ENCODE peak calls at places on chromosome 18, in eight cellular contexts. Q is lower lobe of right lung, A is stomach, H is fibroblast of mammary gland, Z is nephron progenitor cell, T is psoas muscle, J is astrocyte, X is epithelial cell of esophagus. M is an unnamed sample.

GRCh38 chr18:33841221-33841967 is 263.4 kb downstream of the ASXL3 start:
- DNase-seq in Q (no peak), A (no peak), H (no peak), Z (no peak), T (no peak), J (no peak), X (no peak), M (no peak)

GRCh38 chr18:27959101-27959500 is 217.8 kb downstream of the CDH2 start:
- DNase-seq in Q (no peak), A (no peak), H (no peak), Z (no peak), T (no peak), J (no peak), X (no peak), M (no peak)

GRCh38 chr18:24413148-24413547 is 13.3 kb upstream of the IMPACT start:
- DNase-seq in Q (no peak), A (no peak), H (no peak), Z (no peak), T (no peak), J (no peak), X (peak), M (no peak)

GRCh38 chr18:11808001-11808855 is 43.0 kb upstream of the CHMP1B start:
- DNase-seq in Q (no peak), A (no peak), H (peak), Z (no peak), T (no peak), J (peak), X (peak), M (no peak)

GRCh38 chr18:35143615-35144596 is 96.9 kb upstream of the ZNF397 start:
- DNase-seq in Q (no peak), A (peak), H (peak), Z (peak), T (peak), J (peak), X (peak), M (no peak)

GRCh38 chr18:62347091-62347506 is 22.0 kb downstream of the TNFRSF11A start:
- DNase-seq in Q (no peak), A (no peak), H (no peak), Z (no peak), T (no peak), J (no peak), X (no peak), M (no peak)

GRCh38 chr18:69490813-69491212 is 90.1 kb downstream of the DOK6 start:
- DNase-seq in Q (no peak), A (no peak), H (peak), Z (no peak), T (no peak), J (peak), X (no peak), M (no peak)

GRCh38 chr18:10524507-10525425 is 1.1 kb upstream of the NAPG start:
- DNase-seq in Q (no peak), A (no peak), H (peak), Z (no peak), T (no peak), J (peak), X (peak), M (no peak)

GRCh38 chr18:77063256-77063655 is 69.3 kb downstream of the MBP start:
- DNase-seq in Q (peak), A (peak), H (peak), Z (no peak), T (no peak), J (peak), X (peak), M (peak)

GRCh38 chr18:68507781-68508180 is 207.1 kb downstream of the TMX3 start:
- DNase-seq in Q (no peak), A (no peak), H (peak), Z (no peak), T (no peak), J (peak), X (no peak), M (no peak)

GRCh38 chr18:21663615-21664014 is 41.0 kb downstream of the ABHD3 start:
- DNase-seq in Q (no peak), A (no peak), H (peak), Z (no peak), T (peak), J (no peak), X (no peak), M (no peak)

GRCh38 chr18:45320724-45321123 is 294.6 kb upstream of the SLC14A2 start:
- DNase-seq in Q (no peak), A (no peak), H (peak), Z (no peak), T (no peak), J (peak), X (no peak), M (no peak)

GRCh38 chr18:46660955-46661749 is 4.1 kb upstream of the LOXHD1 start:
- DNase-seq in Q (no peak), A (no peak), H (peak), Z (peak), T (no peak), J (peak), X (no peak), M (no peak)

GRCh38 chr18:22267697-22268096 is 98.3 kb downstream of the GATA6 start:
- DNase-seq in Q (no peak), A (no peak), H (peak), Z (no peak), T (no peak), J (no peak), X (no peak), M (no peak)

GRCh38 chr18:63438181-63438580 is 15.9 kb upstream of the VPS4B start:
- DNase-seq in Q (no peak), A (no peak), H (peak), Z (no peak), T (no peak), J (no peak), X (no peak), M (no peak)

GRCh38 chr18:54776282-54776977 is 51.8 kb upstream of the RAB27B start:
- DNase-seq in Q (no peak), A (no peak), H (peak), Z (no peak), T (no peak), J (peak), X (peak), M (no peak)

DNA sequence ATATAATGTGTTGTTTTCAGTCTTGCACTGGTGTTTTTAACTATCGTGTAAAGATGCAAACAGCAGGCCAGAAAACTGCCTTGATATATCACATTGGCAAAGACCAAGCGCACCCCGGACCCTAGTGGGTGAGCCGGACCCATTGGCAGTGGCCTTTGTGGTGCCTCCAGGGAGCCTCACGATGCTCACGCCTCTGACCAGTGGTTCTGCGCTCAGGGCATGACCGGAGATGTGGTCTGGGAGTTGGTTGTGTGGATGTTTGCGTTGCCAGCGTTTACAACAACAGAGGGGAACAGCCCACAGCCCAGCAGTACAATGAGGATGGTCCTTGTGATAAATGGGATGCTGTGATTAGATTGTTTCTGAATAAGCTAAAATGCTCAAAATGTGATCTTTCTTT is 32.6 kb downstream of the NFATC1 start:
- DNase-seq in Q (no peak), A (no peak), H (no peak), Z (no peak), T (no peak), J (no peak), X (no peak), M (no peak)
- TF ChIP-seq CTCF in Q (no peak), A (no peak), H (no peak), Z (no peak), T (no peak), J (no peak), X (no peak), M (no peak)

DNA sequence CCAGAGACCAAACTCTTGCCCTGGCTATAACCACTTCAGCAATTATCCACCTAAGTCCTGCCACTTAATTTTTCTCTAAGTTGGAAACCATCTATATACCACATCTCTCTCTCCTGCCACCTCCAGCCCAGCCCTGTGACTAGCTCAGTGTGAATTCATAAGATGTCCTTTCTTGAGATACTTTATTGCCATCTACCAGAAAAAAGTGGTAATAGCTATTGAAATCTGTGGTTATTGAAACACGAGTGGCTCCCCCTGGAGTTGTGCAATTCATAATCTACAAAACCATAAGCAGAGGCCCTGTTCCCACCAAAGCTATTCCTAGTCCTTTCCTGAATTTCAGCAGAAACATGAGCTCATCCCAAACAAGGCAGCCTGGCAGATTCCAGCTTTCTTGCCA is 324.0 kb downstream of the TXNL1 start:
- DNase-seq in Q (no peak), A (no peak), H (peak), Z (no peak), T (no peak), J (no peak), X (peak), M (no peak)
- TF ChIP-seq CTCF in Q (no peak), A (no peak), H (no peak), Z (no peak), T (no peak), J (no peak), X (no peak), M (no peak)

GRCh38 chr18:49398331-49398730 is 62.1 kb downstream of the DYM start:
- DNase-seq in Q (no peak), A (no peak), H (no peak), Z (no peak), T (no peak), J (no peak), X (no peak), M (no peak)
- TF ChIP-seq CTCF in Q (no peak), A (no peak), H (no peak), Z (no peak), T (no peak), J (no peak), X (no peak), M (no peak)

DNA sequence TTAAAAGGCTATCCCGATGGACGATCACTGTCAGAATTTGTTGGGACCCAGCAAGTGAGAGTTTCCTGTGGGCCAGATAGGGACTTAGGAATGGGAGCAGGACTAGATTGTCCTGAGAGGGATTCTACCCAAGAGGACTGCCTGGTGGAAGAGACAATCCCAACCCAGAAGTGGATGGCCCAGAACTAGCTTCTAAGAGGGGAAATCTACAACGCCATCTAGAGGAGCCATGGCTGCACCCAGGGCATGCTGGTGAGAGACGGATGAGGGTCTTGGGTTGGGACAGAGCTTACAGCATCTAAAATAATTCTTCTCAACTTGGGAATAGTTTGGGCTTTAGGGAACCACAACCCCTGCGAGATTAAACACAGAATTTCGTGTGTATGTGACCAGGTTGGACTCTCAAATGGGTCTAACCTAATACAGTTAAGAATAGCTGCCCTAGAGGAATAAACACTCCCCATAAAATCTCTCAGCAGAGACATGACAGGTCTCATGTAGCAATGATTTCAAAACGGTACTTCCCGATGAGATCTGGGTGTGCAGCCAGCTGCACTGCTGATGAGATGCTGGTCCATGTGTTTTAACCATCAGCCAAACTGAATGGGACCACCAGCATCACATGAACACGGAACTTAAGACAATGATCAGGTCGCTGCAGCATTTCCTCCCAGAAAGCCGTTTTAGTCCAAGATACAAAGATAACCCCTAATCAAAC is 50.8 kb downstream of the CCBE1 start:
- DNase-seq in Q (no peak), A (no peak), H (no peak), Z (no peak), T (no peak), J (no peak), X (no peak), M (no peak)
- TF ChIP-seq CTCF in Q (no peak), A (no peak), H (peak), Z (no peak), T (no peak), J (no peak), X (no peak), M (no peak)

GRCh38 chr18:47931707-47932103 is 1.2 kb upstream of the SMAD2 start:
- DNase-seq in Q (no peak), A (peak), H (peak), Z (no peak), T (no peak), J (no peak), X (peak), M (peak)
- TF ChIP-seq CTCF in Q (no peak), A (no peak), H (no peak), Z (no peak), T (no peak), J (no peak), X (peak), M (peak)

DNA sequence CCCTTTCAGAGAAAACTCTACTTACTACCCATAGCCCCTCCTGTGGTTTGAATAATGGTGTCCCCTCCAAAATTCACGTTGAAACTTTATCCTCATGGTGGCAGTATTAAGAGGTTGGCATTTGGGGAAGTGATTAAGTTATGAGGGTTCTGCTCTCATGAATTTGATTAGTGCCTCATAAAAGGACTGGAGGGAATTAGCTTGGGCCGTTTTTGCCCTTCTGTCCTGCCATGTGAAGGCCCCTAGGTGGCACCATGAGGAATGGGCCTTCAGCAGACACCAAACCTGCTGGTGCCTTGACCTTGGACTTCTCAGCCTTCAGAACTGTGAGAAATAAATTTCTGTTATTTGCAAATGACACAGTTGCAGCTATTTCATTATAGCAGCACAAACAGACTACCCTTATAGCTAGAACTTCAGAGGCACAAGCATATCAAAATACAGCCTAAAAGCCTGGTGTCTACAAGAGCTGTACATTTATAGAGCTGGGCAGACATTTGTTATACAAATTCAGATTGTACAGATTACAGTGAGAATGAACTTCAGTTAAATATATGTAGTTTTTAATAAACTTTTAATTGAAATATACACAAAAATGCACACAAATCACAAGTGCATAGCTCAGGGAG is 2.6 kb upstream of the PTPN2 start:
- DNase-seq in Q (no peak), A (no peak), H (peak), Z (no peak), T (no peak), J (no peak), X (peak), M (no peak)
- TF ChIP-seq CTCF in Q (peak), A (no peak), H (peak), Z (peak), T (no peak), J (peak), X (peak), M (peak)

DNA sequence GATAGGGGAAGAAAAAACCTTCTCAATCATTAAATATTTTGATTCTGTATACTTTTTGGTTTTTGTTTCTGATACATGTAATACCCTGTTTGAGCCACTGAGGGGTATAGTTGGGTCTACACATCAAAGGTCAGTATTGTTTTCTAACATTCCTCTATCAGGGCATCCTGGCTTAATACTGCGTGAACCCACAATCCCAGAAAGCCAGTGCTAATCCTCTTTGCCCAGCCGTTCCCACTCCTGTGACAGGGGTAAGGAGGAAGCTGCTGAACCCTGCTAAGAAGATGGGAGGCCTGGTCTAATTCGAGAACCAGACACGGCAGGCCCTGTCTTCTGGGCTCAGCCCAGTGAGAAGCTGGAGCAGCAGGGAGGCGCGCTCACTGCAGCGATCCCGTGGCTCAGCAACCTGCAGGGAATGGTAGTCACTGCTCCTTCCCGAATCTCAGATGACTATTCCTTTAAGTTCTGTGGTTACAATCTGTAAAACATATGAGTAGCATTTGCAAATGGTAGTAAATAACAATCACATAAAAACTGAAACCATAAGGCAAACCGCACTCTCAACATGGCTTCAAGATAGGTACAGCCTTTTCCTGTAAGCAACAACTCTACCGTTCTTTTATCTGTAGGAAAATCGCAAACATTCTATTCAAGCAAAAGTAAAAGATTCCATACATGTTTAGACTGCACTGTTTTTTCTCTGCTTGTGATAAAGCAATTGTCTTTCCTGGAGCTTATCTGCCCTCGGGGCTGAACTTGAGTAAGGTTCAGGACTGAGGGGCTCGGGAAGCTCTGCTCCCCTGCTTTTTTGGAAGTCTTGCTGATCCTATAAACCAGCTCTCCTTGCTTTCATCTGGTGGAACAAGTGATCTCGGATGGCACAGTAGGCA is 87.0 kb downstream of the EPB41L3 start:
- DNase-seq in Q (no peak), A (no peak), H (peak), Z (peak), T (no peak), J (peak), X (no peak), M (no peak)
- TF ChIP-seq CTCF in Q (no peak), A (no peak), H (peak), Z (peak), T (no peak), J (peak), X (no peak), M (peak)

GRCh38 chr18:75202976-75203375 is 6.0 kb downstream of the PTGR3 start:
- DNase-seq in Q (no peak), A (no peak), H (no peak), Z (no peak), T (no peak), J (no peak), X (no peak), M (no peak)
- TF ChIP-seq CTCF in Q (no peak), A (no peak), H (no peak), Z (no peak), T (no peak), J (no peak), X (no peak), M (no peak)